ENCODE peak calls at places on chromosomes 13 and 19, in four cellular contexts. O is K562, W is HepG2, M is HEK293T. G is an unnamed sample.

GRCh38 chr13:37640499-37640898 is 41.9 kb upstream of the POSTN start:
- DNase-seq in O (peak), W (no peak), M (peak), G (no peak)

GRCh38 chr13:110719036-110719710 is 5.7 kb downstream of the ING1 start:
- DNase-seq in O (no peak), W (no peak), M (no peak), G (no peak)

GRCh38 chr19:40521276-40521675 is 54.5 kb downstream of the SPTBN4 start:
- DNase-seq in O (no peak), W (peak), M (no peak), G (no peak)

GRCh38 chr13:32984857-32985626 is 31.2 kb upstream of the KL start:
- DNase-seq in O (no peak), W (no peak), M (no peak), G (no peak)

GRCh38 chr13:35771898-35772297 is 295.4 kb upstream of the MAB21L1 start:
- DNase-seq in O (no peak), W (no peak), M (no peak), G (no peak)

GRCh38 chr13:73657821-73658540 is 476.2 kb downstream of the KLF12 start:
- DNase-seq in O (no peak), W (no peak), M (no peak), G (no peak)

GRCh38 chr19:43315851-43316250 is 37.6 kb upstream of the CD177 start:
- DNase-seq in O (peak), W (no peak), M (no peak), G (no peak)

GRCh38 chr13:95641961-95642621 is 2.4 kb downstream of the DZIP1 start:
- DNase-seq in O (no peak), W (peak), M (no peak), G (no peak)

GRCh38 chr13:78192721-78193120 is 274.1 kb upstream of the EDNRB start:
- DNase-seq in O (no peak), W (no peak), M (no peak), G (no peak)

DNA sequence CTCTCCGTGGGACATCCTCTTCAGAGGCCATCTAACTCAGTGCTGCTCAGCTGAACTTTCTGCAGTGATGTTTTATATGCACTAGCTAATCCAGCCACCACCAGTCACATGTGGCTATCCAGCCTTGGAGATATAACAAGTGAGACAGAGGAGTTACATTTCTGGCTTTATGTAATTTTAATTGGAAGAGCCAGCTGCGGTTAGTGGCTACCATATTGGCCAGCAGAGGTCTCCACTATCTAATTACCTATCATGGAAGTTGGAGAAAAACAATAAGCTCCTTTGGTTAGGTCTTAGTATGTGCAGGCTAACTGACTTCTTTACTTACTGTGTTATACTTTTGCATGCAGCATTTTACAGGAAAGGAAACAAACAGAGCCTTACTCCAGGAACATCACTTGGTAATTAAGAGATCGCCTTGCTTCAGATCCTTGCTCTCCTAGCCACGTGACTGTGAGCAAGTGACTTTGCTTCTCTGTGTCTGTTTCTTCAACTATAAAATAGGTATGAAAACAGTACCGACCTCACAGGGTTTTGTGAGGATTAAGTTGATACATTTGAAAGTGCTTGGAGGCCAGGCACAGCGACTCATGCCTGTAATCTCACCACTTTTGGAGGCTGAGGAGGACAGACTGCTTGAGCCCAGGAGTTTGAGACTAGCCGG is 1.6 kb upstream of the KLK10 start:
- DNase-seq in O (peak), W (peak), M (peak), G (no peak)
- TF ChIP-seq FOXK2 in O (no peak), W (no peak), M (no peak), G (no peak)

GRCh38 chr19:1856345-1856697 is 7.1 kb downstream of the KLF16 start:
- DNase-seq in O (no peak), W (no peak), M (no peak), G (no peak)

GRCh38 chr19:1859319-1859718 is 4.1 kb downstream of the KLF16 start:
- DNase-seq in O (no peak), W (no peak), M (no peak), G (no peak)

GRCh38 chr19:1856698-1857603 is 6.4 kb downstream of the KLF16 start:
- DNase-seq in O (peak), W (peak), M (no peak), G (no peak)

GRCh38 chr19:1858412-1859081 is 4.8 kb downstream of the KLF16 start:
- DNase-seq in O (no peak), W (no peak), M (no peak), G (no peak)

GRCh38 chr19:1857648-1858326 is 5.6 kb downstream of the KLF16 start:
- DNase-seq in O (no peak), W (no peak), M (no peak), G (no peak)
- TF ChIP-seq FOXK2 in O (no peak), W (no peak), M (no peak), G (no peak)

GRCh38 chr13:72638059-72638815 is 89.2 kb downstream of the MZT1 start:
- DNase-seq in O (no peak), W (no peak), M (no peak), G (no peak)
- TF ChIP-seq FOXK2 in O (no peak), W (no peak), M (no peak), G (no peak)

GRCh38 chr19:52602931-52603330 is 32.8 kb downstream of the ZNF701 start:
- DNase-seq in O (no peak), W (no peak), M (no peak), G (no peak)
- TF ChIP-seq FOXK2 in O (no peak), W (no peak), M (no peak), G (no peak)

GRCh38 chr19:39360599-39360998 is 18.4 kb downstream of the SAMD4B start:
- DNase-seq in O (no peak), W (no peak), M (no peak), G (no peak)
- TF ChIP-seq FOXK2 in O (no peak), W (no peak), M (no peak), G (no peak)

GRCh38 chr19:11227201-11227886 is 12.1 kb upstream of the ANGPTL8 start:
- DNase-seq in O (peak), W (peak), M (peak), G (no peak)
- TF ChIP-seq FOXK2 in O (no peak), W (no peak), M (no peak), G (no peak)

GRCh38 chr19:18532208-18532890 is 10.5 kb upstream of the ELL start:
- DNase-seq in O (no peak), W (no peak), M (no peak), G (no peak)

GRCh38 chr19:18533058-18533457 is 10.3 kb downstream of the FKBP8 start:
- DNase-seq in O (no peak), W (no peak), M (no peak), G (no peak)

GRCh38 chr19:18526316-18526715 is 4.4 kb upstream of the ELL start:
- DNase-seq in O (no peak), W (no peak), M (no peak), G (no peak)

GRCh38 chr19:18531485-18531884 is 9.6 kb upstream of the ELL start:
- DNase-seq in O (no peak), W (no peak), M (no peak), G (no peak)

DNA sequence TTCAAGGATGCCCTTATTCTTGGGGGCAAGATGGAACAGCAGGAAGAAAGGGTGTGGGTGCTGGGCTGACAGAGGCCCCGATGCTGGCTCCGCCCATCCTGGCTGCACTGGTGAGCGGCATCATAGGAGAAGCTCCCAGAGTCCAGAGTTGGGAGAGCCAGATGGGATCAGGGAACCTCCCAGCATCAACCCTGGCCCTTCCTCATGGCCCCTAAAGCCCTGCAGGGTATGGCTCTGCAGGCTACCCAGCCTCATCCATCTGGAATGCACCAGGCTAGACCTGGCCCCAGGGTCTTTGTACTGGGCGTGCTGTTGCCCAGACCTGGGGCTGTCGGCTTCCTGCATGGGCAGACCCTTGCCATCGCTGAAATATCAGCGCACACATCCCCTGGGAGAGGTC is 7.9 kb upstream of the ELL start:
- DNase-seq in O (no peak), W (no peak), M (no peak), G (no peak)
- TF ChIP-seq FOXK2 in O (no peak), W (no peak), M (no peak), G (no peak)

GRCh38 chr19:19110410-19111137 is 27.7 kb downstream of the TMEM161A start:
- DNase-seq in O (no peak), W (no peak), M (no peak), G (no peak)
- TF ChIP-seq FOXK2 in O (no peak), W (no peak), M (no peak), G (no peak)